ENCODE peak calls at places on chromosomes 12 and 14, in seven cellular contexts. One of them, this sample, is unnamed.

GRCh38 chr12:107917912-107918800 is 143.7 kb downstream of the ASCL4 start:
- DNase-seq in A549: peak; percentile 54
- DNase-seq in body of pancreas: peak; percentile 35
- DNase-seq in ovary: no peak
- DNase-seq in colonic mucosa: no peak
- DNase-seq in aorta: no peak
- DNase-seq in coronary artery: no peak
- DNase-seq in this sample: no peak

GRCh38 chr12:92614502-92614901 is 88.3 kb upstream of the PLEKHG7 start:
- DNase-seq in aorta: no peak
- DNase-seq in ovary: no peak
- DNase-seq in body of pancreas: no peak
- DNase-seq in A549: no peak
- DNase-seq in colonic mucosa: no peak
- DNase-seq in coronary artery: no peak
- DNase-seq in this sample: no peak

GRCh38 chr12:98154850-98155249 is 360.5 kb upstream of the TMPO start:
- DNase-seq in coronary artery: no peak
- DNase-seq in aorta: no peak
- DNase-seq in body of pancreas: peak; percentile 25
- DNase-seq in ovary: no peak
- DNase-seq in A549: peak; percentile 23
- DNase-seq in colonic mucosa: no peak
- DNase-seq in this sample: no peak

GRCh38 chr12:51442324-51442723 is 17.7 kb downstream of the SLC4A8 start:
- DNase-seq in coronary artery: no peak
- DNase-seq in ovary: no peak
- DNase-seq in body of pancreas: no peak
- DNase-seq in aorta: no peak
- DNase-seq in A549: no peak
- DNase-seq in colonic mucosa: no peak
- DNase-seq in this sample: no peak

GRCh38 chr12:132275110-132275531 is 54.3 kb downstream of the GALNT9 start:
- DNase-seq in colonic mucosa: peak; percentile 74
- DNase-seq in coronary artery: no peak
- DNase-seq in A549: peak; percentile 83
- DNase-seq in aorta: peak; percentile 61
- DNase-seq in ovary: no peak
- DNase-seq in body of pancreas: no peak
- DNase-seq in this sample: no peak

GRCh38 chr12:95637471-95638155 is 86.3 kb upstream of the USP44 start:
- DNase-seq in coronary artery: no peak
- DNase-seq in colonic mucosa: no peak
- DNase-seq in body of pancreas: no peak
- DNase-seq in aorta: no peak
- DNase-seq in ovary: no peak
- DNase-seq in A549: peak; percentile 77
- DNase-seq in this sample: no peak

GRCh38 chr12:70178038-70178437 is 65.2 kb upstream of the CNOT2 start:
- DNase-seq in A549: no peak
- DNase-seq in coronary artery: no peak
- DNase-seq in body of pancreas: no peak
- DNase-seq in colonic mucosa: no peak
- DNase-seq in ovary: no peak
- DNase-seq in aorta: no peak
- DNase-seq in this sample: no peak

GRCh38 chr12:125005652-125006051 is 12.2 kb downstream of the BRI3BP start:
- DNase-seq in body of pancreas: no peak
- DNase-seq in A549: no peak
- DNase-seq in aorta: no peak
- DNase-seq in colonic mucosa: no peak
- DNase-seq in ovary: no peak
- DNase-seq in coronary artery: no peak
- DNase-seq in this sample: no peak

GRCh38 chr12:120012067-120012621 is 23.1 kb downstream of the BICDL1 start:
- DNase-seq in colonic mucosa: no peak
- DNase-seq in aorta: no peak
- DNase-seq in coronary artery: no peak
- DNase-seq in A549: peak; percentile 78
- DNase-seq in body of pancreas: no peak
- DNase-seq in ovary: no peak
- DNase-seq in this sample: no peak

GRCh38 chr14:94653321-94653720 is 41.1 kb downstream of the SERPINA3 start:
- DNase-seq in coronary artery: no peak
- DNase-seq in body of pancreas: no peak
- DNase-seq in aorta: no peak
- DNase-seq in colonic mucosa: no peak
- DNase-seq in ovary: no peak
- DNase-seq in A549: no peak
- DNase-seq in this sample: no peak

GRCh38 chr12:98968896-98969295 is 323.8 kb downstream of the APAF1 start:
- DNase-seq in A549: no peak
- DNase-seq in colonic mucosa: no peak
- DNase-seq in ovary: no peak
- DNase-seq in body of pancreas: no peak
- DNase-seq in aorta: no peak
- DNase-seq in coronary artery: no peak
- DNase-seq in this sample: no peak

GRCh38 chr12:53161119-53161911 is 19.2 kb upstream of the ZNF740 start:
- DNase-seq in ovary: no peak
- DNase-seq in A549: no peak
- DNase-seq in coronary artery: no peak
- DNase-seq in aorta: no peak
- DNase-seq in body of pancreas: no peak
- DNase-seq in colonic mucosa: no peak
- DNase-seq in this sample: no peak

GRCh38 chr14:74505831-74506230 is 12.3 kb downstream of the ISCA2 start:
- DNase-seq in A549: no peak
- DNase-seq in coronary artery: peak; percentile 66
- DNase-seq in colonic mucosa: no peak
- DNase-seq in ovary: no peak
- DNase-seq in body of pancreas: no peak
- DNase-seq in aorta: peak; percentile 38
- DNase-seq in this sample: no peak

GRCh38 chr12:18476866-18477265 is 215.5 kb downstream of the PIK3C2G start:
- DNase-seq in colonic mucosa: no peak
- DNase-seq in coronary artery: no peak
- DNase-seq in aorta: no peak
- DNase-seq in ovary: no peak
- DNase-seq in body of pancreas: no peak
- DNase-seq in A549: no peak
- DNase-seq in this sample: no peak

GRCh38 chr14:23577004-23577681 is 1.4 kb downstream of the JPH4 start:
- DNase-seq in aorta: no peak
- DNase-seq in colonic mucosa: peak; percentile 16
- DNase-seq in ovary: no peak
- DNase-seq in coronary artery: no peak
- DNase-seq in body of pancreas: peak; percentile 41
- DNase-seq in A549: no peak
- DNase-seq in this sample: no peak

GRCh38 chr12:120110550-120111501 is 5.7 kb downstream of the RAB35 start:
- DNase-seq in body of pancreas: no peak
- DNase-seq in colonic mucosa: no peak
- DNase-seq in A549: no peak
- DNase-seq in ovary: no peak
- DNase-seq in aorta: peak; percentile 92
- DNase-seq in coronary artery: no peak
- DNase-seq in this sample: peak; percentile 48

GRCh38 chr14:76203086-76204001 is 51.6 kb downstream of the GPATCH2L start:
- DNase-seq in A549: peak; percentile 76
- DNase-seq in aorta: peak; percentile 66
- DNase-seq in colonic mucosa: no peak
- DNase-seq in ovary: peak; percentile 48
- DNase-seq in coronary artery: no peak
- DNase-seq in body of pancreas: no peak
- DNase-seq in this sample: no peak

GRCh38 chr12:25436206-25436912 is 116.7 kb downstream of the LMNTD1 start:
- DNase-seq in colonic mucosa: peak; percentile 52
- DNase-seq in aorta: no peak
- DNase-seq in A549: peak; percentile 83
- DNase-seq in ovary: peak; percentile 8
- DNase-seq in body of pancreas: peak; percentile 38
- DNase-seq in coronary artery: no peak
- DNase-seq in this sample: no peak

GRCh38 chr12:68521321-68521839 is 89.3 kb upstream of the RAP1B start:
- DNase-seq in colonic mucosa: no peak
- DNase-seq in A549: peak; percentile 23
- DNase-seq in aorta: no peak
- DNase-seq in coronary artery: no peak
- DNase-seq in body of pancreas: no peak
- DNase-seq in ovary: no peak
- DNase-seq in this sample: no peak

GRCh38 chr14:62138593-62138992 is 376.4 kb downstream of the SNAPC1 start:
- DNase-seq in body of pancreas: no peak
- DNase-seq in coronary artery: no peak
- DNase-seq in ovary: no peak
- DNase-seq in colonic mucosa: no peak
- DNase-seq in A549: no peak
- DNase-seq in aorta: no peak
- DNase-seq in this sample: no peak

GRCh38 chr14:96221109-96221650 is 16.5 kb downstream of the BDKRB2 start:
- DNase-seq in body of pancreas: no peak
- DNase-seq in coronary artery: no peak
- DNase-seq in colonic mucosa: no peak
- DNase-seq in A549: no peak
- DNase-seq in aorta: no peak
- DNase-seq in ovary: no peak
- DNase-seq in this sample: no peak

GRCh38 chr14:96227428-96227827 is 22.8 kb downstream of the BDKRB2 start:
- DNase-seq in aorta: no peak
- DNase-seq in coronary artery: no peak
- DNase-seq in ovary: no peak
- DNase-seq in A549: no peak
- DNase-seq in colonic mucosa: no peak
- DNase-seq in body of pancreas: no peak
- DNase-seq in this sample: no peak

GRCh38 chr14:96221841-96222240 is 17.2 kb downstream of the BDKRB2 start:
- DNase-seq in colonic mucosa: no peak
- DNase-seq in A549: no peak
- DNase-seq in aorta: no peak
- DNase-seq in coronary artery: no peak
- DNase-seq in ovary: no peak
- DNase-seq in body of pancreas: no peak
- DNase-seq in this sample: no peak

GRCh38 chr14:96225745-96226151 is 21.1 kb downstream of the BDKRB2 start:
- DNase-seq in ovary: no peak
- DNase-seq in colonic mucosa: peak; percentile 72
- DNase-seq in A549: peak; percentile 41
- DNase-seq in aorta: no peak
- DNase-seq in coronary artery: no peak
- DNase-seq in body of pancreas: no peak
- DNase-seq in this sample: peak; percentile 36

GRCh38 chr14:96224480-96225096 is 19.9 kb downstream of the BDKRB2 start:
- DNase-seq in aorta: no peak
- DNase-seq in coronary artery: no peak
- DNase-seq in ovary: no peak
- DNase-seq in A549: no peak
- DNase-seq in body of pancreas: no peak
- DNase-seq in colonic mucosa: peak; percentile 79
- DNase-seq in this sample: no peak
- H3K27ac ChIP-seq in aorta: no peak overlapping the region
- H3K27ac ChIP-seq in coronary artery: peak overlapping the region; percentile 55
- H3K27ac ChIP-seq in ovary: no peak overlapping the region
- H3K27ac ChIP-seq in A549: no peak overlapping the region
- H3K27ac ChIP-seq in body of pancreas: no peak overlapping the region
- H3K27ac ChIP-seq in colonic mucosa: peak overlapping the region; percentile 72
- H3K27ac ChIP-seq in this sample: no peak overlapping the region

DNA sequence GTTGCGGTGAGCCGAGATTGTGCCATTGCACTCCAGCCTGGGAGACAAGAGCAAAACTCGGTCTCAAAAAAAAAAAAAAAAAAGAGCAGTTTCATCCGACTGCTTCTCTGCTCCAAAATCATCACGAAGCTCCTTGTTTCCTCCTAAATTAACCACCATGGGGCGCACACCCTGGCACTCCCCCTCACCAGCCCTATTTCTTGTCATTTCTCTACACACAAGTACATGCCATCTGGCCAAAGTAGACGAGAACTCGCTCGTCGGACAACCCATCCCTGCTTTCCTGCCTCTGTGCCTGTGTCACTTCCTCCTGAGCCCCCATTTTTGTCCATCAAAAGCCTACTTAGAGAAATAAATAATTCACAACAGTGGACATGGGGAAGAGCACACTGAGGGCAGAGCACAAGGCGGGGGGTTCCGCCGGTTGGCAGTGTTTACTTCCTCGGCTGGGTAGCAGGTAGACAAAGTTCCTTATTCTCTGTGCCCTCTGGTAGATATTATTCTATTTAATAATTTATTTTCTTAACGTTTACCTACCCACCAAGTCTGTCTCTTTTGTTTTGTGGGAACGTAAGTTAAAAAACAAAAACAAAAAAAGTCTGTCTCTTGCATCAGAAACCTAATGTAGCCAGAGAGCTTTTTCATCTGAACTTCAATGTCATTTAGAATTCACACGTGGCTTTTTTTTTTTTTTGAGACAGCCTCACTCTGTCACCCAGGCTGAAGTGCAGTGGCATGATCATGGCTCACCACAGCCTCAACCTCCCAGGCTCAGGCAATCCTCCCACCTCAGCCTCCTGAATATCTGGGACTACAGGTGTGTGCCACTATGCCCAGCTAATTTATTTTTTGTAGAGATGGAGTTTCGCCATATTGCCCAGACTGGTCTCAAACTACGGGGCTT is 6.0 kb downstream of the VPS37B start:
- DNase-seq in aorta: no peak
- DNase-seq in body of pancreas: no peak
- DNase-seq in coronary artery: no peak
- DNase-seq in A549: no peak
- DNase-seq in ovary: no peak
- DNase-seq in colonic mucosa: no peak
- DNase-seq in this sample: no peak
- H3K27ac ChIP-seq in aorta: no peak overlapping the region
- H3K27ac ChIP-seq in body of pancreas: peak overlapping the region; percentile 97
- H3K27ac ChIP-seq in coronary artery: peak overlapping the region; percentile 70
- H3K27ac ChIP-seq in A549: no peak overlapping the region
- H3K27ac ChIP-seq in ovary: no peak overlapping the region
- H3K27ac ChIP-seq in colonic mucosa: peak overlapping the region; percentile 88
- H3K27ac ChIP-seq in this sample: peak overlapping the region; percentile 80

GRCh38 chr12:89160716-89161123 is 191.6 kb downstream of the DUSP6 start:
- DNase-seq in colonic mucosa: peak; percentile 40
- DNase-seq in aorta: peak; percentile 73
- DNase-seq in coronary artery: no peak
- DNase-seq in ovary: no peak
- DNase-seq in body of pancreas: peak; percentile 11
- DNase-seq in A549: peak; percentile 28
- DNase-seq in this sample: peak; percentile 54
- H3K27ac ChIP-seq in colonic mucosa: peak overlapping the region; percentile 13
- H3K27ac ChIP-seq in aorta: no peak overlapping the region
- H3K27ac ChIP-seq in coronary artery: peak overlapping the region; percentile 64
- H3K27ac ChIP-seq in ovary: no peak overlapping the region
- H3K27ac ChIP-seq in body of pancreas: no peak overlapping the region
- H3K27ac ChIP-seq in A549: peak overlapping the region; percentile 7
- H3K27ac ChIP-seq in this sample: peak overlapping the region; percentile 75

DNA sequence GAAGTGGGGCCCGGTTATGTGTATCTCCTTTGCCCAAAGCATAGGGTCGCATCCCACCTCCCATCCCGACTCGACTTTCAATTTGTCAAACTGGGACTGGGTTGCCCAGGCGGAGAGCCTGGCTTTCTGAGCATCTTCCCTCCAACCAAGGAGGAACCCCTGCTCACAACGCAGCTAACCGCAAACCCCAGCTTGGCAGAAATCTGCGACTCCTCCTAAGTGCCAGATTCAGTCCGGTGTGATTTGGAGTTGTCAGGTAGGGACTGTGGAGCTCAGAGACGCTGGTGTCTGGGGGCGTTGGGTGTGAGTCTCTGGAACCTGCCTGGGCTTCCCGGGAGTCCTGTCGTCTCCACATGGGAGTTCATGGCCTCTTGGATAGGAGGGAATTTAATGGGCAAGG is 1126.7 kb downstream of the AACS start:
- DNase-seq in colonic mucosa: no peak
- DNase-seq in A549: no peak
- DNase-seq in coronary artery: no peak
- DNase-seq in ovary: no peak
- DNase-seq in body of pancreas: peak; percentile 24
- DNase-seq in aorta: no peak
- DNase-seq in this sample: no peak
- H3K27ac ChIP-seq in colonic mucosa: no peak overlapping the region
- H3K27ac ChIP-seq in A549: no peak overlapping the region
- H3K27ac ChIP-seq in coronary artery: no peak overlapping the region
- H3K27ac ChIP-seq in ovary: no peak overlapping the region
- H3K27ac ChIP-seq in body of pancreas: peak overlapping the region; percentile 92
- H3K27ac ChIP-seq in aorta: no peak overlapping the region
- H3K27ac ChIP-seq in this sample: no peak overlapping the region